ENCODE peak calls at places on chromosomes 4 and X, in eight cellular contexts. D is heart right ventricle; S is kidney glomerular epithelial cell; G is central memory CD4-positive, alpha-beta T cell; A is mesendoderm; F is MCF 10A; P is fibroblast of mammary gland; Y is NCI-H510A. W is an unnamed sample.

GRCh38 chr4:40592034-40592433 is 37.6 kb downstream of the RBM47 start:
- DNase-seq in D (no peak), S (no peak), G (no peak), A (no peak), F (no peak), P (no peak), Y (no peak), W (no peak)

GRCh38 chr4:75058486-75058885 is 125.6 kb downstream of the PARM1 start:
- DNase-seq in D (no peak), S (no peak), G (no peak), A (no peak), F (no peak), P (no peak), Y (no peak), W (no peak)

GRCh38 chr4:158209825-158210807 is at the start of gene TMEM144:
- DNase-seq in D (peak; percentile 90), S (peak; percentile 93), G (no peak), A (peak; percentile 94), F (peak; percentile 93), P (peak; percentile 88), Y (peak; percentile 17), W (peak; percentile 23)

GRCh38 chrX:76127341-76127740 is 45.5 kb upstream of the PBDC1 start:
- DNase-seq in D (no peak), S (no peak), G (no peak), A (peak; percentile 87), F (no peak), P (no peak), Y (no peak), W (no peak)

GRCh38 chr4:138952405-138952804 is 63.2 kb upstream of the NOCT start:
- DNase-seq in D (no peak), S (peak; percentile 37), G (no peak), A (no peak), F (peak; percentile 66), P (peak; percentile 19), Y (no peak), W (no peak)

GRCh38 chr4:23847158-23847557 is 42.7 kb downstream of the PPARGC1A start:
- DNase-seq in D (no peak), S (no peak), G (no peak), A (no peak), F (no peak), P (no peak), Y (no peak), W (no peak)

GRCh38 chr4:165209796-165210195 is 2.4 kb downstream of the KLHL2 start:
- DNase-seq in D (no peak), S (no peak), G (no peak), A (no peak), F (no peak), P (no peak), Y (no peak), W (no peak)

GRCh38 chrX:68693481-68694410 is 46.3 kb downstream of the STARD8 start:
- DNase-seq in D (peak; percentile 86), S (no peak), G (no peak), A (peak; percentile 89), F (no peak), P (peak; percentile 50), Y (peak; percentile 19), W (no peak)

GRCh38 chr4:7792616-7793015 is 147.0 kb downstream of the AFAP1 start:
- DNase-seq in D (no peak), S (no peak), G (no peak), A (no peak), F (no peak), P (no peak), Y (no peak), W (no peak)